ENCODE peak calls at places on chromosome 19, in nine cellular contexts. R is GM23248, T is hepatocyte, C is SK-N-SH, P is PC-3, H is OCI-LY7, N is GM23338, W is PC-9, V is HCT116. D is an unnamed sample. For H4K20me1 and H3K9me2, the result is how much of the 10 kb centered on the place peaks cover.

GRCh38 chr19:30731596-30731995 is 359.4 kb downstream of the ZNF536 start:
- DNase-seq in R (no peak), T (no peak), C (no peak), P (no peak), H (no peak), N (no peak), W (no peak), V (no peak), D (no peak)

GRCh38 chr19:4638828-4639530 is at the start of gene TNFAIP8L1:
- DNase-seq in R (peak), T (peak), C (peak), P (peak), H (peak), N (peak), W (peak), V (peak), D (peak)

GRCh38 chr19:47512183-47512947 is 2.5 kb downstream of the NAPA start:
- DNase-seq in R (peak), T (peak), C (no peak), P (peak), H (no peak), N (no peak), W (no peak), V (no peak), D (no peak)

GRCh38 chr19:48391100-48392005 is at the start of gene KDELR1:
- DNase-seq in R (peak), T (peak), C (peak), P (peak), H (peak), N (peak), W (peak), V (no peak), D (peak)

GRCh38 chr19:5340637-5341447 is at the start of gene PTPRS:
- DNase-seq in R (peak), T (peak), C (peak), P (peak), H (peak), N (peak), W (peak), V (peak), D (peak)

GRCh38 chr19:38079926-38080380 is 144.1 kb downstream of the DPF1 start:
- DNase-seq in R (peak), T (no peak), C (no peak), P (peak), H (peak), N (peak), W (peak), V (no peak), D (no peak)

GRCh38 chr19:50720181-50720920 is 749 bp upstream of the SHANK1 start:
- DNase-seq in R (peak), T (no peak), C (no peak), P (no peak), H (peak), N (no peak), W (no peak), V (no peak), D (no peak)

GRCh38 chr19:35040826-35041547 is 534 bp upstream of the HPN start:
- DNase-seq in R (no peak), T (peak), C (no peak), P (no peak), H (no peak), N (peak), W (peak), V (no peak), D (no peak)

GRCh38 chr19:29545866-29546582 is 20.2 kb downstream of the VSTM2B start:
- DNase-seq in R (no peak), T (no peak), C (no peak), P (no peak), H (no peak), N (no peak), W (no peak), V (no peak), D (no peak)

GRCh38 chr19:29040951-29041350 is 172.0 kb downstream of the UQCRFS1 start:
- DNase-seq in R (no peak), T (no peak), C (no peak), P (no peak), H (no peak), N (peak), W (no peak), V (no peak), D (no peak)

GRCh38 chr19:34274284-34274826 is 20.0 kb downstream of the GARRE1 start:
- DNase-seq in R (peak), T (no peak), C (no peak), P (no peak), H (no peak), N (no peak), W (no peak), V (no peak), D (peak)

GRCh38 chr19:53873451-53874383 is 6.0 kb downstream of the MYADM start:
- DNase-seq in R (no peak), T (no peak), C (no peak), P (no peak), H (no peak), N (no peak), W (no peak), V (no peak), D (peak)

GRCh38 chr19:2275588-2276428 is 6.2 kb downstream of the PEAK3 start:
- DNase-seq in R (no peak), T (no peak), C (peak), P (no peak), H (no peak), N (peak), W (no peak), V (no peak), D (no peak)
- H4K20me1 ChIP-seq in R (under half), T (under half), C (under half), P (under half), H (under half), N (under half), W (under half), V (under half), D (under half)

DNA sequence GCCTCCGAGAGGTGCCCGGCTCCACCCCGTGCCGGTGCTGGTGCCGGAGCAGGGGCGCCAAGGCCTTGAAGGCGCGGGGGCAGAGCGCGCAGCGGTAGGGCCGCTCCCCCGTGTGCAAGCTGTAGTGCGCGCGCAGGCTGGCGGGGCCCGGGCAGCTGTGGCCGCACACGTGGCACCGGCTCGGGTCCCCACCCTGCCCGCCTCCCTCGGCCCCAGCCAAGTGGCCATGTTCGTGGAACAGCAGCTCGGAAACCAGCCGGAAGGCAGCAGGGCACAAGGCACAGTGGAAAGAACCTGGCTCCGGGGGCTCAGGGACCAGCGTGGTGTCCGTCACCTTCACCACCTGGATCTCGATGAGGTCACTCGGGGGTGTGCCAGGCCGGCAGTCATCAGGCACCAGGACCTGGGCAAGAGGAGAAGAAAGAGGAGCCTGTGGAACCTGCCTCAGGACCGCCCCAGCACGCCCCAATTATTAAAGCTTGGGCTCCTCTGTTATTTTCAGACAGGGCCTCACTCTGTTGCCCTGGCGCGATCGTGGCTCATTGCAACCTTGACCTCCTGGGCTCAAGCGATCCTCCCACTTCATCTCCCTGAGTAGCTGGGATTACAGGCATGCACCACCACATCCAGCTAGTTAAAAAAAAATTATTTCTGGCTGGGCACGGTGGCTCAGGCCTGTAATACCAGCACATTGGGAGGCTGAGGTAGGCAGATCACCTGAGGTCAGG is 2.0 kb downstream of the ZNF784 start:
- DNase-seq in R (no peak), T (no peak), C (no peak), P (no peak), H (no peak), N (no peak), W (no peak), V (no peak), D (no peak)
- H3K9me2 ChIP-seq in R (under half), T (under half), C (under half), P (under half), H (under half), N (under half), W (under half), V (under half), D (under half)

GRCh38 chr19:1470864-1471513 is 8.0 kb downstream of the C19orf25 start:
- DNase-seq in R (peak), T (peak), C (no peak), P (peak), H (no peak), N (peak), W (no peak), V (no peak), D (no peak)
- H4K20me1 ChIP-seq in R (under half), T (half or more), C (under half), P (under half), H (under half), N (under half), W (under half), V (under half), D (under half)

DNA sequence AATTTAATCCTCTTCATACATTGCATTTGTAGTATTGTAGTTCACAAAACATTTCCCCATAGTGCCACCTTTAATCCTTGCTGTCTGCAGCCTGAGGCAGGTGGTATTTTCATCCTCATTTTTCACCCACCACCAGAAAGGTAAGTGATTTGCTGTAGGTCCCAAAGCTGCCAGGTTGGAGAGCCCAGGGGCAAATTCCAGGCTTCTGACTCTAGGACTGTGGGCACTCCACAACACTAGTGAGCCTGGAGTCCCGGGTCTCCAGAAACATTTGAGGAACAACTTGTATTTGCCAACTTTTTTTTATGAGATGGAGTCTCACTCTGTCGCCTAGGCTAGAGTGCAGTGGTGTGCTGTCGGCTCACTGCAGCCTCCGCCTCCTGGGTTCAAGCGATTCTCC is 6.2 kb downstream of the ILF3 start:
- DNase-seq in R (no peak), T (no peak), C (no peak), P (peak), H (no peak), N (no peak), W (no peak), V (no peak), D (no peak)
- H3K9me2 ChIP-seq in R (under half), T (under half), C (under half), P (under half), H (under half), N (under half), W (under half), V (under half), D (under half)

DNA sequence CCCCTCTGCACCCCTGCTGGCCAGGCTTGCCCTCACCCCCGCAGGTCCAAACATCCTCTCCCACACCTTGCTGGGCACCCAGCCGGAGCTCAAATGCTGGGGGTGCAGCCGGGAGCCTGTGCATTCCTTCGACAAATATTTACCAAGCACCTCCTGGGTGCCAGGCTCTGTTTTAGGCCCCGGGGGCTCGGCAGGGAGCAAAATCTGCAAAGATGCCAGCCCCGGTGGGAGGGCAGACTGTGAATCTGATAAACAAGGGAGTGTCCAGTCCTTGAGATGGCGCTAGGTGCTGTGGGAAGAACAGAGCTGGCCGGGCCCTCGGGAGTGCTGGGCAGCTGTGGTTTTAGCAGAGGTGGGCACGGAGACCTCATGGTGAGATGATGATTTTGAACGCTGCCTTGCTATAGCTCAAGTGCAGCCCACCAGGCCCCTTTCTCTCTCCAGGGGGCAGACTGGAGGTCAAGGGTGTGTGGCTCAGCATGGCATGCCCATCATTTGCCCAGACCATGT is 10.6 kb downstream of the NFIX start:
- DNase-seq in R (peak), T (no peak), C (peak), P (no peak), H (no peak), N (no peak), W (no peak), V (no peak), D (no peak)
- H4K20me1 ChIP-seq in R (under half), T (under half), C (under half), P (under half), H (under half), N (under half), W (under half), V (under half), D (under half)

DNA sequence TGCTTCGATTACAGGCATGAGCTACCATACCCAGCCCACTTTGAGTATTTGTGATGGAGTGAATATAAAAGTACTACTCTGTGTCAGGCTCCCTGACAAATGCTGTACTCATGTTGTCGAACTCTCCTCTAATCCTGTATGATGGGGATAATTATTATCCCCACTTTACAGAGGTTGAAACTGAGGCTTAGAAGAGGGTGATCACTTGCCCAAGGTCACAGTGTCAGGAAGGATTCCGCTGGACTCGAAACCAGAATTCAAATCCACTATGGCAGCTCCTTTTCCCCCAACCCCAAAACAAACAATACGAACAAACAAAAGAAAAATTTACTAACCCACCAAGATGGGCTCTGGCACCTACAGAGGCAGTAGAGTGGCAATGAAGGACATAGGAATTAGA is 1.7 kb upstream of the PPP5C start:
- DNase-seq in R (no peak), T (no peak), C (no peak), P (no peak), H (no peak), N (no peak), W (no peak), V (no peak), D (no peak)
- H3K9me2 ChIP-seq in R (under half), T (under half), C (under half), P (under half), H (under half), N (under half), W (under half), V (under half), D (under half)

GRCh38 chr19:57212109-57212508 is 18.7 kb upstream of the AURKC start:
- DNase-seq in R (peak), T (no peak), C (no peak), P (peak), H (no peak), N (no peak), W (no peak), V (no peak), D (no peak)
- H4K20me1 ChIP-seq in R (under half), T (under half), C (under half), P (under half), H (under half), N (under half), W (under half), V (under half), D (under half)

GRCh38 chr19:56266060-56266459 is 6.5 kb upstream of the EDDM13 start:
- DNase-seq in R (no peak), T (no peak), C (no peak), P (no peak), H (no peak), N (no peak), W (no peak), V (no peak), D (no peak)

GRCh38 chr19:56271096-56271495 is 1.5 kb upstream of the EDDM13 start:
- DNase-seq in R (no peak), T (no peak), C (no peak), P (no peak), H (no peak), N (no peak), W (no peak), V (no peak), D (no peak)

GRCh38 chr19:56270676-56271075 is 1.9 kb upstream of the EDDM13 start:
- DNase-seq in R (peak), T (no peak), C (no peak), P (peak), H (no peak), N (no peak), W (no peak), V (no peak), D (no peak)

GRCh38 chr19:56272448-56272847 is at the start of gene EDDM13:
- DNase-seq in R (no peak), T (no peak), C (peak), P (no peak), H (no peak), N (no peak), W (no peak), V (no peak), D (no peak)

GRCh38 chr19:56269348-56269747 is 3.2 kb upstream of the EDDM13 start:
- DNase-seq in R (no peak), T (no peak), C (no peak), P (no peak), H (no peak), N (no peak), W (no peak), V (no peak), D (no peak)
- H3K9me2 ChIP-seq in R (under half), T (under half), C (under half), P (under half), H (under half), N (under half), W (under half), V (under half), D (under half)

GRCh38 chr19:10744222-10744847 is 26.5 kb downstream of the DNM2 start:
- DNase-seq in R (no peak), T (no peak), C (no peak), P (no peak), H (no peak), N (no peak), W (peak), V (no peak), D (no peak)
- H4K20me1 ChIP-seq in R (under half), T (under half), C (half or more), P (under half), H (under half), N (under half), W (half or more), V (under half), D (under half)

GRCh38 chr19:40255619-40256166 is 29.2 kb upstream of the CCNP start:
- DNase-seq in R (no peak), T (no peak), C (no peak), P (no peak), H (no peak), N (no peak), W (no peak), V (no peak), D (no peak)
- H3K9me2 ChIP-seq in R (under half), T (under half), C (under half), P (under half), H (under half), N (under half), W (under half), V (under half), D (under half)